ENCODE peak calls at places on chromosome 18, in four cellular contexts. N is Caco-2, Q is breast epithelium, B is cardiac muscle cell. O is an unnamed sample. For H3K27me3 and H3K36me3, the result is how much of the 10 kb centered on the place peaks cover.

GRCh38 chr18:58911766-58912165 is 47.1 kb downstream of the ZNF532 start:
- DNase-seq in B (peak), Q (no peak), N (no peak), O (no peak)

GRCh38 chr18:79760348-79760747 is 37.4 kb upstream of the KCNG2 start:
- DNase-seq in Q (no peak), N (no peak), B (no peak), O (no peak)

GRCh38 chr18:3970929-3971328 is 484.2 kb downstream of the DLGAP1 start:
- DNase-seq in B (no peak), Q (no peak), N (peak), O (no peak)

GRCh38 chr18:59631583-59632181 is 65.5 kb downstream of the CCBE1 start:
- DNase-seq in N (no peak), B (peak), Q (no peak), O (peak)

GRCh38 chr18:36139251-36139650 is 9.6 kb downstream of the ELP2 start:
- DNase-seq in B (no peak), Q (no peak), N (no peak), O (no peak)

GRCh38 chr18:33375829-33376228 is 64.7 kb downstream of the CCDC178 start:
- DNase-seq in N (no peak), B (no peak), Q (no peak), O (no peak)

GRCh38 chr18:79246309-79247108 is 149.2 kb upstream of the NFATC1 start:
- DNase-seq in B (peak), Q (peak), N (peak), O (peak)

GRCh38 chr18:13247506-13247905 is 28.9 kb downstream of the LDLRAD4 start:
- DNase-seq in N (no peak), Q (peak), B (no peak), O (no peak)

GRCh38 chr18:48455555-48456478 is 46.6 kb upstream of the ZBTB7C start:
- DNase-seq in N (no peak), B (peak), Q (peak), O (peak)

GRCh38 chr18:8503287-8503686 is 106.0 kb upstream of the RAB12 start:
- DNase-seq in N (no peak), Q (no peak), B (no peak), O (peak)

GRCh38 chr18:75199327-75199726 is 9.6 kb downstream of the PTGR3 start:
- DNase-seq in Q (no peak), B (peak), N (no peak), O (no peak)

GRCh38 chr18:3603460-3604259 is 153.7 kb downstream of the TGIF1 start:
- DNase-seq in B (peak), Q (no peak), N (peak), O (peak)

GRCh38 chr18:63159590-63159989 is 160.0 kb downstream of the BCL2 start:
- DNase-seq in N (no peak), B (no peak), Q (no peak), O (no peak)
- H3K27me3 ChIP-seq in N (under half), B (under half), Q (under half), O (under half)

GRCh38 chr18:54218299-54218698 is 6.2 kb downstream of the MBD2 start:
- DNase-seq in N (no peak), B (no peak), Q (no peak), O (no peak)
- TF ChIP-seq CTCF in N (no peak), B (no peak), Q (no peak), O (no peak)

DNA sequence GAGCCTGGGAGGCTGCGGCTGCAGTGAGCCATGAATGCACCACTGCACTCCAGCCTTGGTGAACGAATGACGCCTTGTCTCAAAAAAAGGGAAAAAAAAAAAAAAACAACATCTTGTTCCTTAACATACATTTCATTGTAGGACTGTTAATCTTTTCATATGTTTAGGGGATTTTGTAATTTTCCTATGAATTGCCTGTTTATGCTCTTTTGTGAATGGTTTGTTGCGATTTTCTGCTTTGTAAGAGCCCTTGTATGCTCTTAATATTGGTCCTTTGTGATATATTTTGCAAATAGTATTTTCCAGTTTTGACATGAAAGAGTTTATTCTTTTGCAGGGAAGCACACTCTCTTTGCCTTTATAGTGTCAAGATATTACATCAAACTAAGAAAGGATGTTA is 50.0 kb downstream of the TRAPPC8 start:
- DNase-seq in Q (no peak), N (no peak), B (no peak), O (no peak)
- H3K36me3 ChIP-seq in Q (under half), N (under half), B (under half), O (under half)

GRCh38 chr18:46332286-46332801 is 228.2 kb downstream of the HAUS1 start:
- DNase-seq in B (no peak), Q (no peak), N (no peak), O (no peak)

GRCh38 chr18:46332956-46333355 is 228.8 kb downstream of the HAUS1 start:
- DNase-seq in Q (peak), N (no peak), B (no peak), O (peak)

GRCh38 chr18:46333371-46334199 is 229.4 kb downstream of the HAUS1 start:
- DNase-seq in N (no peak), B (peak), Q (peak), O (peak)

GRCh38 chr18:46329736-46330246 is 225.6 kb downstream of the HAUS1 start:
- DNase-seq in Q (no peak), N (no peak), B (no peak), O (peak)

DNA sequence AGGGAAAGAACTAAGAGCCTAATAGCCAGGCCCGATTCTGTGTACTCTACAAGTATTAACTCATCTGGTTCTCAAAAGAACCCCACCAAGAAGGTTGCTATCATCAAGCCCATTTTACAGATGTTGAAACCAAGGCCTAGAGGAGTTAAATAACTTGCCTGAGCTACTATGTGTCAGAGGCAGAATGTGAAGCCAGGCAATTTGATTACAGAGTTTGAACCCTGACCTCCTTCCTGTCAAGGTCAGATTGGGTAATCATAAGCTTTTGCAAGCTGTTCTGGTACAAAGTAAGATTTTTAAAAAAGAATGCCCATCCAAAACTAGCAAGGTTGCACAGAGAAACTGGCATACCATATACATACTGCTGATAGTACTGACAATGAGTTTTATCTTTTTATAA is 227.1 kb downstream of the HAUS1 start:
- DNase-seq in B (no peak), N (no peak), Q (no peak), O (no peak)
- H3K27me3 ChIP-seq in B (under half), N (under half), Q (under half), O (under half)